ENCODE peak calls at places on chromosomes 7 and 10, in five cellular contexts. One of them, this sample, is unnamed.

GRCh38 chr10:35421553-35422178 is 85.4 kb downstream of the CCNY start:
- DNase-seq in Calu3: no peak
- DNase-seq in uterus: peak
- DNase-seq in CD4-positive, alpha-beta T cell: no peak
- DNase-seq in mesothelial cell of epicardium: no peak
- DNase-seq in this sample: no peak

GRCh38 chr7:41912426-41912825 is 209.5 kb upstream of the INHBA start:
- DNase-seq in Calu3: no peak
- DNase-seq in uterus: no peak
- DNase-seq in CD4-positive, alpha-beta T cell: no peak
- DNase-seq in mesothelial cell of epicardium: no peak
- DNase-seq in this sample: no peak

GRCh38 chr7:156065400-156065799 is 253.1 kb upstream of the SHH start:
- DNase-seq in Calu3: no peak
- DNase-seq in uterus: no peak
- DNase-seq in CD4-positive, alpha-beta T cell: no peak
- DNase-seq in mesothelial cell of epicardium: no peak
- DNase-seq in this sample: no peak

GRCh38 chr7:77330169-77330882 is 85.8 kb downstream of the GSAP start:
- DNase-seq in Calu3: no peak
- DNase-seq in uterus: no peak
- DNase-seq in CD4-positive, alpha-beta T cell: no peak
- DNase-seq in mesothelial cell of epicardium: no peak
- DNase-seq in this sample: no peak

GRCh38 chr10:111076682-111077661 is at the start of gene ADRA2A:
- DNase-seq in Calu3: peak
- DNase-seq in uterus: peak
- DNase-seq in CD4-positive, alpha-beta T cell: no peak
- DNase-seq in mesothelial cell of epicardium: peak
- DNase-seq in this sample: no peak

GRCh38 chr7:115812796-115813195 is 217.8 kb downstream of the TFEC start:
- DNase-seq in Calu3: no peak
- DNase-seq in uterus: no peak
- DNase-seq in CD4-positive, alpha-beta T cell: no peak
- DNase-seq in mesothelial cell of epicardium: no peak
- DNase-seq in this sample: no peak

GRCh38 chr10:32981760-32982159 is 23.7 kb upstream of the ITGB1 start:
- DNase-seq in Calu3: peak
- DNase-seq in uterus: peak
- DNase-seq in CD4-positive, alpha-beta T cell: no peak
- DNase-seq in mesothelial cell of epicardium: no peak
- DNase-seq in this sample: peak

GRCh38 chr10:22629126-22629525 is 85.3 kb downstream of the PIP4K2A start:
- DNase-seq in Calu3: no peak
- DNase-seq in uterus: no peak
- DNase-seq in CD4-positive, alpha-beta T cell: no peak
- DNase-seq in mesothelial cell of epicardium: no peak
- DNase-seq in this sample: no peak

GRCh38 chr10:48572414-48572813 is 32.5 kb downstream of the ARHGAP22 start:
- DNase-seq in Calu3: no peak
- DNase-seq in uterus: no peak
- DNase-seq in CD4-positive, alpha-beta T cell: no peak
- DNase-seq in mesothelial cell of epicardium: no peak
- DNase-seq in this sample: no peak

GRCh38 chr10:7622969-7623368 is 43.8 kb downstream of the ITIH5 start:
- DNase-seq in Calu3: no peak
- DNase-seq in uterus: no peak
- DNase-seq in CD4-positive, alpha-beta T cell: no peak
- DNase-seq in mesothelial cell of epicardium: no peak
- DNase-seq in this sample: no peak

GRCh38 chr7:108348913-108349312 is 107.3 kb downstream of the NRCAM start:
- DNase-seq in Calu3: no peak
- DNase-seq in uterus: no peak
- DNase-seq in CD4-positive, alpha-beta T cell: no peak
- DNase-seq in mesothelial cell of epicardium: no peak
- DNase-seq in this sample: no peak

GRCh38 chr7:108454674-108455523 is 1.3 kb downstream of the NRCAM start:
- DNase-seq in Calu3: peak
- DNase-seq in uterus: no peak
- DNase-seq in CD4-positive, alpha-beta T cell: no peak
- DNase-seq in mesothelial cell of epicardium: peak
- DNase-seq in this sample: no peak

GRCh38 chr7:13790611-13791010 is 198.9 kb downstream of the ETV1 start:
- DNase-seq in Calu3: no peak
- DNase-seq in uterus: no peak
- DNase-seq in CD4-positive, alpha-beta T cell: no peak
- DNase-seq in mesothelial cell of epicardium: no peak
- DNase-seq in this sample: no peak

GRCh38 chr10:112949128-112949823 is 771 bp upstream of the TCF7L2 start:
- DNase-seq in Calu3: no peak
- DNase-seq in uterus: no peak
- DNase-seq in CD4-positive, alpha-beta T cell: no peak
- DNase-seq in mesothelial cell of epicardium: no peak
- DNase-seq in this sample: no peak

GRCh38 chr7:155798673-155799439 is 13.4 kb downstream of the SHH start:
- DNase-seq in Calu3: no peak
- DNase-seq in uterus: no peak
- DNase-seq in CD4-positive, alpha-beta T cell: no peak
- DNase-seq in mesothelial cell of epicardium: no peak
- DNase-seq in this sample: no peak

GRCh38 chr7:31079126-31079918 is 27.2 kb downstream of the ADCYAP1R1 start:
- DNase-seq in Calu3: no peak
- DNase-seq in uterus: no peak
- DNase-seq in CD4-positive, alpha-beta T cell: no peak
- DNase-seq in mesothelial cell of epicardium: no peak
- DNase-seq in this sample: no peak

GRCh38 chr10:92760609-92761008 is 70.9 kb downstream of the HHEX start:
- DNase-seq in Calu3: no peak
- DNase-seq in uterus: no peak
- DNase-seq in CD4-positive, alpha-beta T cell: no peak
- DNase-seq in mesothelial cell of epicardium: no peak
- DNase-seq in this sample: no peak

GRCh38 chr7:6290345-6290744 is 17.9 kb upstream of the CYTH3 start:
- DNase-seq in Calu3: peak
- DNase-seq in uterus: no peak
- DNase-seq in CD4-positive, alpha-beta T cell: no peak
- DNase-seq in mesothelial cell of epicardium: no peak
- DNase-seq in this sample: no peak

GRCh38 chr10:104638861-104639594 is 2.1 kb upstream of the SORCS3 start:
- DNase-seq in Calu3: no peak
- DNase-seq in uterus: no peak
- DNase-seq in CD4-positive, alpha-beta T cell: no peak
- DNase-seq in mesothelial cell of epicardium: peak
- DNase-seq in this sample: no peak

GRCh38 chr10:90087197-90088007 is 386.0 kb downstream of the KIF20B start:
- DNase-seq in Calu3: peak
- DNase-seq in uterus: no peak
- DNase-seq in CD4-positive, alpha-beta T cell: no peak
- DNase-seq in mesothelial cell of epicardium: no peak
- DNase-seq in this sample: no peak

GRCh38 chr7:99860281-99861127 is 16.3 kb downstream of the OR2AE1 start:
- DNase-seq in Calu3: peak
- DNase-seq in uterus: no peak
- DNase-seq in CD4-positive, alpha-beta T cell: no peak
- DNase-seq in mesothelial cell of epicardium: no peak
- DNase-seq in this sample: no peak

GRCh38 chr7:44324204-44325126 is 929 bp downstream of the CAMK2B start:
- DNase-seq in Calu3: no peak
- DNase-seq in uterus: no peak
- DNase-seq in CD4-positive, alpha-beta T cell: no peak
- DNase-seq in mesothelial cell of epicardium: no peak
- DNase-seq in this sample: no peak

GRCh38 chr7:131753620-131754222 is 197.3 kb upstream of the PODXL start:
- DNase-seq in Calu3: peak
- DNase-seq in uterus: no peak
- DNase-seq in CD4-positive, alpha-beta T cell: no peak
- DNase-seq in mesothelial cell of epicardium: no peak
- DNase-seq in this sample: no peak

GRCh38 chr10:35219906-35220890 is 93.6 kb downstream of the CREM start:
- DNase-seq in Calu3: no peak
- DNase-seq in uterus: no peak
- DNase-seq in CD4-positive, alpha-beta T cell: no peak
- DNase-seq in mesothelial cell of epicardium: no peak
- DNase-seq in this sample: no peak

GRCh38 chr10:109650228-109650627 is 273.1 kb downstream of the XPNPEP1 start:
- DNase-seq in Calu3: no peak
- DNase-seq in uterus: no peak
- DNase-seq in CD4-positive, alpha-beta T cell: no peak
- DNase-seq in mesothelial cell of epicardium: no peak
- DNase-seq in this sample: no peak

GRCh38 chr7:76262683-76263402 is 39.6 kb upstream of the HSPB1 start:
- DNase-seq in Calu3: peak
- DNase-seq in uterus: no peak
- DNase-seq in CD4-positive, alpha-beta T cell: no peak
- DNase-seq in mesothelial cell of epicardium: peak
- DNase-seq in this sample: peak

GRCh38 chr7:75650671-75651070 is 88.1 kb downstream of the HIP1 start:
- DNase-seq in Calu3: no peak
- DNase-seq in uterus: no peak
- DNase-seq in CD4-positive, alpha-beta T cell: no peak
- DNase-seq in mesothelial cell of epicardium: no peak
- DNase-seq in this sample: no peak

GRCh38 chr10:101035916-101036702 is 5.1 kb downstream of the SFXN3 start:
- DNase-seq in Calu3: no peak
- DNase-seq in uterus: no peak
- DNase-seq in CD4-positive, alpha-beta T cell: no peak
- DNase-seq in mesothelial cell of epicardium: no peak
- DNase-seq in this sample: no peak

GRCh38 chr10:24382979-24383663 is 174.2 kb downstream of the KIAA1217 start:
- DNase-seq in Calu3: peak
- DNase-seq in uterus: no peak
- DNase-seq in CD4-positive, alpha-beta T cell: no peak
- DNase-seq in mesothelial cell of epicardium: no peak
- DNase-seq in this sample: no peak

GRCh38 chr7:16753102-16753931 is at the start of gene TSPAN13:
- DNase-seq in Calu3: peak
- DNase-seq in uterus: peak
- DNase-seq in CD4-positive, alpha-beta T cell: peak
- DNase-seq in mesothelial cell of epicardium: peak
- DNase-seq in this sample: peak

GRCh38 chr10:102344067-102344466 is 51.4 kb upstream of the NFKB2 start:
- DNase-seq in Calu3: no peak
- DNase-seq in uterus: no peak
- DNase-seq in CD4-positive, alpha-beta T cell: no peak
- DNase-seq in mesothelial cell of epicardium: no peak
- DNase-seq in this sample: no peak

GRCh38 chr10:61669849-61670248 is 7.1 kb downstream of the CABCOCO1 start:
- DNase-seq in Calu3: no peak
- DNase-seq in uterus: no peak
- DNase-seq in CD4-positive, alpha-beta T cell: no peak
- DNase-seq in mesothelial cell of epicardium: no peak
- DNase-seq in this sample: no peak

GRCh38 chr10:71512213-71512745 is 115.6 kb downstream of the CDH23 start:
- DNase-seq in Calu3: no peak
- DNase-seq in uterus: no peak
- DNase-seq in CD4-positive, alpha-beta T cell: no peak
- DNase-seq in mesothelial cell of epicardium: no peak
- DNase-seq in this sample: no peak

GRCh38 chr7:151423936-151424335 is 14.1 kb upstream of the WDR86 start:
- DNase-seq in Calu3: no peak
- DNase-seq in uterus: no peak
- DNase-seq in CD4-positive, alpha-beta T cell: no peak
- DNase-seq in mesothelial cell of epicardium: no peak
- DNase-seq in this sample: no peak

GRCh38 chr10:11165591-11166543 is 148.2 kb downstream of the CELF2 start:
- DNase-seq in Calu3: no peak
- DNase-seq in uterus: peak
- DNase-seq in CD4-positive, alpha-beta T cell: no peak
- DNase-seq in mesothelial cell of epicardium: peak
- DNase-seq in this sample: peak
- TF ChIP-seq CTCF in Calu3: peak
- TF ChIP-seq CTCF in uterus: peak
- TF ChIP-seq CTCF in CD4-positive, alpha-beta T cell: peak
- TF ChIP-seq CTCF in mesothelial cell of epicardium: peak
- TF ChIP-seq CTCF in this sample: peak

GRCh38 chr10:60124536-60124935 is 218.2 kb upstream of the CCDC6 start:
- DNase-seq in Calu3: no peak
- DNase-seq in uterus: no peak
- DNase-seq in CD4-positive, alpha-beta T cell: no peak
- DNase-seq in mesothelial cell of epicardium: no peak
- DNase-seq in this sample: no peak
- TF ChIP-seq CTCF in Calu3: no peak
- TF ChIP-seq CTCF in uterus: no peak
- TF ChIP-seq CTCF in CD4-positive, alpha-beta T cell: no peak
- TF ChIP-seq CTCF in mesothelial cell of epicardium: no peak
- TF ChIP-seq CTCF in this sample: no peak

GRCh38 chr10:64426745-64427144 is 905.5 kb downstream of the REEP3 start:
- DNase-seq in Calu3: no peak
- DNase-seq in uterus: no peak
- DNase-seq in CD4-positive, alpha-beta T cell: no peak
- DNase-seq in mesothelial cell of epicardium: no peak
- DNase-seq in this sample: no peak

GRCh38 chr10:64430690-64431323 is 909.6 kb downstream of the REEP3 start:
- DNase-seq in Calu3: peak
- DNase-seq in uterus: no peak
- DNase-seq in CD4-positive, alpha-beta T cell: no peak
- DNase-seq in mesothelial cell of epicardium: no peak
- DNase-seq in this sample: no peak
- TF ChIP-seq CTCF in Calu3: peak
- TF ChIP-seq CTCF in uterus: no peak
- TF ChIP-seq CTCF in CD4-positive, alpha-beta T cell: no peak
- TF ChIP-seq CTCF in mesothelial cell of epicardium: no peak
- TF ChIP-seq CTCF in this sample: no peak

GRCh38 chr7:1593091-1593866 is 23.4 kb upstream of the PSMG3 start:
- DNase-seq in Calu3: peak
- DNase-seq in uterus: no peak
- DNase-seq in CD4-positive, alpha-beta T cell: no peak
- DNase-seq in mesothelial cell of epicardium: no peak
- DNase-seq in this sample: no peak
- TF ChIP-seq CTCF in Calu3: peak
- TF ChIP-seq CTCF in uterus: no peak
- TF ChIP-seq CTCF in CD4-positive, alpha-beta T cell: no peak
- TF ChIP-seq CTCF in mesothelial cell of epicardium: no peak
- TF ChIP-seq CTCF in this sample: no peak

DNA sequence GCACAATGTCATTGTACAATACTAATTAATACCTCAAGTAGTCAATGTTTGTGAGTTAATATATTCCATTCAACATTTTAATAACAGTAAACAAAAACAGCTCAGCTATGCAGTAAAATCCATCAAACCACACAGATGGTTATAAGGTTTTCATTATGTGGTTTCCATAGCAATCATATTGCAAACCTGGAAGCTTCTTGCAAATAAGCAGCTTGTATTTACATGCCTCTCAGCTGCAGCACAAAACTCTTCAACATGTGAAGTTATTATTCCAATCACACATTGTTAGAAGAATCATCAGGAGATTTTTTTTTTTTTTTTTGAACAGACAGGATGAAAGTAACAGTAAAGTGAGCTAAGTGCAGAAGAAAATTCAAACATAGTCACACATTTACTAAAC is 170.2 kb downstream of the SKAP2 start:
- DNase-seq in Calu3: no peak
- DNase-seq in uterus: no peak
- DNase-seq in CD4-positive, alpha-beta T cell: no peak
- DNase-seq in mesothelial cell of epicardium: no peak
- DNase-seq in this sample: no peak
- TF ChIP-seq CTCF in Calu3: no peak
- TF ChIP-seq CTCF in uterus: no peak
- TF ChIP-seq CTCF in CD4-positive, alpha-beta T cell: no peak
- TF ChIP-seq CTCF in mesothelial cell of epicardium: no peak
- TF ChIP-seq CTCF in this sample: no peak

GRCh38 chr10:117175215-117175900 is 21.9 kb upstream of the KCNK18 start:
- DNase-seq in Calu3: no peak
- DNase-seq in uterus: no peak
- DNase-seq in CD4-positive, alpha-beta T cell: peak
- DNase-seq in mesothelial cell of epicardium: peak
- DNase-seq in this sample: no peak
- TF ChIP-seq CTCF in Calu3: no peak
- TF ChIP-seq CTCF in uterus: no peak
- TF ChIP-seq CTCF in CD4-positive, alpha-beta T cell: peak
- TF ChIP-seq CTCF in mesothelial cell of epicardium: no peak
- TF ChIP-seq CTCF in this sample: peak